ENCODE peak calls at places on chromosomes 11 and 22, in eight cellular contexts. O, B, E, G, L, W, V and P are unnamed samples.

GRCh38 chr22:35900483-35901168 is 128.0 kb downstream of the RBFOX2 start:
- DNase-seq in O (no peak), B (no peak), E (no peak), G (no peak), L (no peak), W (no peak), V (no peak), P (no peak)

GRCh38 chr11:19276859-19277808 is 36.4 kb upstream of the E2F8 start:
- DNase-seq in O (peak; percentile 40), B (no peak), E (peak; percentile 61), G (no peak), L (no peak), W (no peak), V (no peak), P (peak; percentile 55)

GRCh38 chr11:128503231-128503991 is 83.9 kb downstream of the ETS1 start:
- DNase-seq in O (no peak), B (no peak), E (no peak), G (no peak), L (no peak), W (no peak), V (no peak), P (no peak)

GRCh38 chr11:120801801-120802689 is 221.9 kb upstream of the TBCEL start:
- DNase-seq in O (peak; percentile 68), B (peak; percentile 54), E (peak; percentile 79), G (peak; percentile 57), L (peak; percentile 80), W (no peak), V (peak; percentile 66), P (no peak)

GRCh38 chr11:86811637-86812321 is 11.4 kb downstream of the PRSS23 start:
- DNase-seq in O (peak; percentile 55), B (no peak), E (no peak), G (peak; percentile 63), L (no peak), W (no peak), V (no peak), P (no peak)

GRCh38 chr11:69240332-69241074 is 53.5 kb upstream of the MYEOV start:
- DNase-seq in O (peak; percentile 49), B (no peak), E (peak; percentile 59), G (no peak), L (no peak), W (peak; percentile 72), V (no peak), P (no peak)

GRCh38 chr11:110867951-110868350 is 155.7 kb upstream of the ARHGAP20 start:
- DNase-seq in O (no peak), B (no peak), E (no peak), G (no peak), L (no peak), W (no peak), V (no peak), P (no peak)

GRCh38 chr11:2380807-2381350 is 3.8 kb downstream of the CD81 start:
- DNase-seq in O (peak; percentile 47), B (peak; percentile 61), E (peak; percentile 82), G (peak; percentile 53), L (peak; percentile 53), W (peak; percentile 94), V (peak; percentile 89), P (peak; percentile 86)

GRCh38 chr11:113862430-113862829 is 12.9 kb downstream of the USP28 start:
- DNase-seq in O (no peak), B (no peak), E (no peak), G (no peak), L (no peak), W (no peak), V (no peak), P (no peak)

GRCh38 chr11:46827995-46828394 is 18.1 kb downstream of the CKAP5 start:
- DNase-seq in O (no peak), B (no peak), E (no peak), G (no peak), L (no peak), W (no peak), V (no peak), P (no peak)

GRCh38 chr11:96139692-96140091 is 203.3 kb downstream of the MAML2 start:
- DNase-seq in O (no peak), B (no peak), E (no peak), G (no peak), L (no peak), W (no peak), V (no peak), P (no peak)

GRCh38 chr11:128767518-128767917 is 73.6 kb downstream of the FLI1 start:
- DNase-seq in O (no peak), B (no peak), E (no peak), G (no peak), L (no peak), W (no peak), V (no peak), P (no peak)

GRCh38 chr11:23320131-23320530 is 459.9 kb upstream of the CCDC179 start:
- DNase-seq in O (no peak), B (no peak), E (no peak), G (no peak), L (no peak), W (no peak), V (no peak), P (no peak)

GRCh38 chr11:7869467-7869866 is 61.6 kb downstream of the OR10A6 start:
- DNase-seq in O (no peak), B (no peak), E (no peak), G (no peak), L (no peak), W (no peak), V (no peak), P (no peak)

GRCh38 chr11:132962026-132962425 is 570.3 kb downstream of the OPCML start:
- DNase-seq in O (no peak), B (no peak), E (no peak), G (no peak), L (no peak), W (peak; percentile 86), V (no peak), P (no peak)

GRCh38 chr11:132032555-132032954 is 662.1 kb downstream of the NTM start:
- DNase-seq in O (no peak), B (no peak), E (no peak), G (no peak), L (no peak), W (no peak), V (no peak), P (no peak)

GRCh38 chr22:47204002-47204979 is 441.8 kb downstream of the TBC1D22A start:
- DNase-seq in O (peak; percentile 22), B (no peak), E (no peak), G (peak; percentile 3), L (peak; percentile 77), W (peak; percentile 81), V (peak; percentile 42), P (no peak)

GRCh38 chr11:14617241-14618027 is 26.2 kb upstream of the PDE3B start:
- DNase-seq in O (no peak), B (no peak), E (peak; percentile 47), G (no peak), L (no peak), W (no peak), V (no peak), P (no peak)

GRCh38 chr11:126311464-126312291 is 7.8 kb downstream of the DCPS start:
- DNase-seq in O (no peak), B (no peak), E (no peak), G (no peak), L (no peak), W (no peak), V (no peak), P (no peak)

GRCh38 chr22:33896154-33896800 is 24.0 kb downstream of the LARGE1 start:
- DNase-seq in O (no peak), B (no peak), E (peak; percentile 46), G (no peak), L (no peak), W (no peak), V (no peak), P (no peak)

GRCh38 chr11:36292311-36292722 is 3.1 kb upstream of the COMMD9 start:
- DNase-seq in O (no peak), B (no peak), E (no peak), G (no peak), L (no peak), W (no peak), V (no peak), P (no peak)

GRCh38 chr11:85967457-85967856 is 101.4 kb downstream of the PICALM start:
- DNase-seq in O (no peak), B (no peak), E (no peak), G (no peak), L (no peak), W (no peak), V (no peak), P (no peak)

GRCh38 chr11:72826191-72826941 is 12.2 kb downstream of the ATG16L2 start:
- DNase-seq in O (no peak), B (no peak), E (peak; percentile 44), G (peak; percentile 18), L (no peak), W (no peak), V (peak; percentile 59), P (no peak)
- TF ChIP-seq POLR2A in O (no peak), B (no peak), E (no peak), G (no peak), L (no peak), W (no peak), V (no peak), P (no peak)

DNA sequence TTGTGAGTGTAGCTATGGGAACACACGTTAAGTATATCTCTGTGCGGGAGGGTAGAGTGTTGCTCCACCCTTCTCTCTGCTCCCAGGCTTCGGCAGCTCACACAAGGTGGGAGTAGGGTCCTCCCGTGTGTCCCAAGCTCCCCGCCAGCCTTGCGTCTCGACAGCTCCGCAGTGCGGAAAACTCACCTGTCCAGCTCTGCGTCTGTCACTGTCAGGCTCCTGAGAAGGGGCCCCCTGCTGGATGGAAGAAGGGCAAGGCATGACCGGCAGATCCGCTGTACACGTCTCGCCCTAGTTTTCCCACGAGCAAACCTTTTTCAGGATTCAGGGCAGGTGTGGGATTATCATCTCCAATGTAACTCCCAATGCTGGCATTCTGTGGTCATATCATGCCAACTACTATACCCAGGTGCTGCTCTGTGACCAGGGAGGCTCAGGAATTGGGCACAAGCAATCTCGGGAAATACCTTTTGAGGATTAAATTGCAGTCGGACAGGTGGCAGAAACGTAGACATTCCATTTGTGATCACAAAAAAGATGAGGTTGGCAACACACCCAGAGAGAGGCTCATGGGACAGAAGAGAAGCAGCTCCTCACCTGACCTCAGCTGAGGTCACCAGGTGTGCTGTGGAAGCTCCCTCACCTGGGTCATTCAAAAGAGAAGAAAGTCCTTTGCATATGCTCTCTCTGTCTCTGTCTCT is 314.0 kb upstream of the B3GAT1 start:
- DNase-seq in O (peak; percentile 48), B (no peak), E (no peak), G (peak; percentile 26), L (no peak), W (no peak), V (no peak), P (no peak)
- TF ChIP-seq CTCF in O (peak; percentile 38), B (no peak), E (no peak), G (peak; percentile 38), L (no peak), W (no peak), V (no peak), P (no peak)

GRCh38 chr11:111909378-111909777 is 2.2 kb downstream of the CRYAB start:
- DNase-seq in O (no peak), B (no peak), E (no peak), G (no peak), L (no peak), W (no peak), V (no peak), P (no peak)
- H3K27ac ChIP-seq in O (peak overlapping the region; percentile 87), B (peak overlapping the region; percentile 93), E (no peak overlapping the region), G (no peak overlapping the region), L (peak overlapping the region; percentile 16), W (peak overlapping the region; percentile 99), V (peak overlapping the region; percentile 100), P (no peak overlapping the region)

DNA sequence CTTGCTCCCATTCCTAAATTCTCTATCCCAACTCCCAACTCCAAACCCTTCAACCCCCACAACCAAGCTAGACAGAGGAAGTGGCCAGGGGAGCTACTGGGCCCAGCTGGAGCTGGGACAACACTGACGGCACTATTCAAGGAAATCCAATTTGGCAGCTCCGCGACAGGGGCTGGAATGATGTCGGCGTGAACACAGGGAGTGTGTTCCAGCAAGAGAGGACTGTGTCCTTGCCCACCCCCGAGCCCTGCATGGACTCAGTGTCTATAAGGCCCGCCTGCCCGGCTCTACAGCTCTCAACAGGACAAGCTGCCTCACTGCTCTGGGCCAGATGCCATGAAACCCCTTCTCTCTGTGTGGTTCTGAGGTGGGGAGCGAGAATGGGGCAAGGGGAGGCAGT is 11.3 kb downstream of the PCSK7 start:
- DNase-seq in O (no peak), B (peak; percentile 78), E (no peak), G (peak; percentile 50), L (peak; percentile 65), W (no peak), V (peak; percentile 83), P (no peak)
- TF ChIP-seq POLR2A in O (no peak), B (no peak), E (no peak), G (no peak), L (peak; percentile 14), W (no peak), V (no peak), P (no peak)